ENCODE peak calls at places on chromosome 7, in four cellular contexts. V is SK-N-SH, Y is K562, H is GM12878. I is an unnamed sample.

GRCh38 chr7:3427957-3428356 is 126.9 kb downstream of the SDK1 start:
- DNase-seq in V (no peak), Y (peak; percentile 2), H (no peak), I (no peak)

GRCh38 chr7:101554584-101555268 is 74.4 kb downstream of the MYL10 start:
- DNase-seq in V (no peak), Y (no peak), H (no peak), I (no peak)

GRCh38 chr7:41472427-41473125 is 230.3 kb downstream of the INHBA start:
- DNase-seq in V (no peak), Y (no peak), H (no peak), I (no peak)

GRCh38 chr7:13181221-13181620 is 493.8 kb downstream of the ARL4A start:
- DNase-seq in V (no peak), Y (no peak), H (no peak), I (no peak)

GRCh38 chr7:77520261-77520660 is 16.8 kb upstream of the PTPN12 start:
- DNase-seq in V (no peak), Y (no peak), H (no peak), I (no peak)

GRCh38 chr7:149854611-149855367 is 16.6 kb downstream of the ZNF862 start:
- DNase-seq in V (peak; percentile 81), Y (peak; percentile 71), H (no peak), I (peak; percentile 62)

GRCh38 chr7:12256025-12256570 is 45.0 kb downstream of the TMEM106B start:
- DNase-seq in V (no peak), Y (no peak), H (no peak), I (no peak)

GRCh38 chr7:516606-517456 is 2.8 kb downstream of the PDGFA start:
- DNase-seq in V (no peak), Y (peak; percentile 62), H (no peak), I (peak; percentile 62)

GRCh38 chr7:133846203-133846945 is 280.8 kb upstream of the LRGUK start:
- DNase-seq in V (peak; percentile 67), Y (no peak), H (no peak), I (no peak)

GRCh38 chr7:152574892-152575511 is 100.9 kb downstream of the XRCC2 start:
- DNase-seq in V (no peak), Y (no peak), H (peak; percentile 56), I (no peak)

GRCh38 chr7:54109501-54109900 is 432.7 kb upstream of the VSTM2A start:
- DNase-seq in V (no peak), Y (no peak), H (no peak), I (no peak)

GRCh38 chr7:95316588-95316987 is 7.7 kb downstream of the PON1 start:
- DNase-seq in V (no peak), Y (no peak), H (peak; percentile 8), I (no peak)

GRCh38 chr7:111639894-111640293 is 77.6 kb upstream of the IMMP2L start:
- DNase-seq in V (no peak), Y (no peak), H (no peak), I (no peak)

GRCh38 chr7:113918946-113919345 is at the start of gene PPP1R3A:
- DNase-seq in V (no peak), Y (no peak), H (no peak), I (no peak)

GRCh38 chr7:138746073-138746472 is 44.9 kb upstream of the SVOPL start:
- DNase-seq in V (no peak), Y (no peak), H (no peak), I (no peak)
- TF ChIP-seq NRF1 in V (no peak), Y (no peak), H (no peak), I (no peak)

DNA sequence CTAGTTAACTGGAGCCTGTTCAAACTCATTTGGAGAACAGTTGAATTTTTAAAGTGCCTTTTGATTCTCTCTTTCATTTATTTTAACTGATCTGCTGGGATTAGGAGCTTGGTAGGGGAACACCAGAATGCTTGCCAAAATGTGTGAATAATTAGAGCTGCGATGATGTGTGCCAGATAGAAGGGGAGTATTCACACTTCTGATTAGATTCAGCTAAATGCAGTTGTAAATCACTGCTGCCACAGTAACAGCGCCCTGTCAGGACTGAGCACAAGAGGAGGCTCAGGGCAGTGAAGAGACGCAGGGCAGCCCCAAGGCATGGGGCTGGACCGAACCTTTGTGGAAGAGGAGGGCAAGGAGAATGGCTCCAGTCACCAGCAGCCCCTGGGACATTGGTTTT is 633.3 kb upstream of the GALNT17 start:
- DNase-seq in V (no peak), Y (no peak), H (no peak), I (no peak)
- TF ChIP-seq NRF1 in V (no peak), Y (no peak), H (no peak), I (no peak)

GRCh38 chr7:137925754-137926153 is 76.1 kb downstream of the CREB3L2 start:
- DNase-seq in V (no peak), Y (no peak), H (no peak), I (no peak)

GRCh38 chr7:137925091-137925490 is 76.8 kb downstream of the CREB3L2 start:
- DNase-seq in V (no peak), Y (no peak), H (no peak), I (no peak)

GRCh38 chr7:137920637-137921473 is 74.1 kb upstream of the DGKI start:
- DNase-seq in V (no peak), Y (no peak), H (no peak), I (no peak)

GRCh38 chr7:137919987-137920386 is 73.2 kb upstream of the DGKI start:
- DNase-seq in V (no peak), Y (no peak), H (no peak), I (peak; percentile 44)

DNA sequence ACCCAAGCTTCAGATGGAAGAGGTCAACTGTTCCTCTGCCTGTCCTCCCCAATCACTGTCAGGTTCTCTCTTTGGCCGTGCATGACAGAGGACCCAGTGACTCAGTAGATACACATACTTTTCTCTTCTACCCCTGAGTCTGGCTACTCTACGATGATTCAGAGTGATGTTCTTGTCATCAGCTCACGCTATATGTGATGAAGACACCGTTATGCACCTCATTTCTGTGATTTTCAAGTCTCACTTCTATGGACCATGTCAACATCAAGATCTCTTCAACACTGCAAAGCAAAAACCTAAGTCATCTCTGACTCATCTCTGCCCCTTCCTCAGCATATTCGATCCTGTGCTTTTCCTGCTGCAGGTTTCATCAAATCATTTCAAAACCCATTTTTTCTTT is 76.6 kb upstream of the DGKI start:
- DNase-seq in V (no peak), Y (no peak), H (no peak), I (no peak)
- TF ChIP-seq NRF1 in V (no peak), Y (no peak), H (no peak), I (no peak)

DNA sequence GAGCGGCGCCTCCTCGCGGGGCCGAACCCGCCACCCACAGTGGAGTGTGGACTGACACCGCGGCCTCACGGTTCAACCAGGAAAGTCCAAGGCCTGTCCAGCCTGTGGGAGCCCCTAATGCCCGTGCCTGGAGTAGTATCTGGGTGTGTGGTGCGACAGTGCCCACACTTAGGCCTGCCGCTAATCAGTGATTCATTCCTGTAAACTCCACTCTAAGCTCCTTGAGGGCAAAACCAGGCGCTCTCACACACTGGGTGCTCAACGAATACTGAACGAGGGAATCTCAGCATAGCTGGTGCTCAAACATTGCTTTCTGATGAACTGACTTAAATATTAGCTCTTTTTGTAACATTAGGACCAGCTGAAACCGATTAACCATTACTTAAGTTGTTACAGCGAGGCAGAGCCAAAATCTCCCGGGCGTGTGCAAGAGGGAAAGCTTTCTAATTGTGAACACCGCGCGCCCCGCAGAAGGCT is 573 bp upstream of the GSDME start:
- DNase-seq in V (peak; percentile 33), Y (no peak), H (no peak), I (no peak)
- TF ChIP-seq NRF1 in V (no peak), Y (no peak), H (no peak), I (no peak)

DNA sequence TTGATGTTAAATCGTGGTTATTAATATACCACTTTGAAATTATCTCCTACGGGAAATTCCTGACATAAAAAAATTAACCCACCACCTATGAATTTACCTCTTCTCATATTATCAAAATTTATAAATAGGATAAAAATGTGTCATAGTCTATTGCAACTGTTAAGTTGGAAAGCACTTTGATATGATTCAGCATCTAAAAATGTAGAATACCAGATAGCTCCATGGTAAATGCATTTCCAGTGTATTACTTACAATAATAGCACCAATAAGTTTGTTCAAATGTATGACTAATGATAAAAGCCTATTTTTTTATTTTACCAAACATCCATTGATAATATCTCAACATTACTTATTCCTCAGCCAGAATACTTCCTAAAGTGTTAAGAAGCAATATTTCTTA is 13.6 kb upstream of the KCND2 start:
- DNase-seq in V (no peak), Y (no peak), H (no peak), I (no peak)
- TF ChIP-seq NRF1 in V (no peak), Y (no peak), H (no peak), I (no peak)